ENCODE peak calls at places on chromosomes 12 and 14, in four cellular contexts. I, G, P and Z are unnamed samples.

GRCh38 chr12:10716704-10717315 is 6.3 kb downstream of the YBX3 start:
- DNase-seq in I (peak), G (peak), P (peak), Z (peak)

GRCh38 chr14:101791919-101792572 is 30.5 kb downstream of the PPP2R5C start:
- DNase-seq in I (no peak), G (peak), P (peak), Z (peak)

GRCh38 chr14:72553656-72554055 is 340.2 kb downstream of the DPF3 start:
- DNase-seq in I (no peak), G (peak), P (no peak), Z (no peak)

GRCh38 chr14:21498540-21499526 is 12.3 kb downstream of the METTL3 start:
- DNase-seq in I (no peak), G (peak), P (peak), Z (peak)

GRCh38 chr12:11545438-11546330 is 103.8 kb upstream of the ETV6 start:
- DNase-seq in I (no peak), G (peak), P (no peak), Z (no peak)

GRCh38 chr14:63478024-63478423 is 65.2 kb downstream of the PPP2R5E start:
- DNase-seq in I (no peak), G (no peak), P (no peak), Z (no peak)

GRCh38 chr14:79831198-79831890 is 380.0 kb downstream of the DIO2 start:
- DNase-seq in I (peak), G (peak), P (peak), Z (no peak)

GRCh38 chr14:80942158-80942738 is 710 bp upstream of the CEP128 start:
- DNase-seq in I (no peak), G (peak), P (no peak), Z (no peak)

GRCh38 chr12:14984036-14984435 is 11.2 kb downstream of the PDE6H start:
- DNase-seq in I (no peak), G (no peak), P (no peak), Z (no peak)

GRCh38 chr12:124475295-124476010 is 92.0 kb downstream of the NCOR2 start:
- DNase-seq in I (no peak), G (no peak), P (peak), Z (no peak)

GRCh38 chr14:81341405-81342180 is 58.5 kb downstream of the STON2 start:
- DNase-seq in I (peak), G (no peak), P (peak), Z (no peak)

GRCh38 chr14:81247271-81247766 is 26.6 kb upstream of the GTF2A1 start:
- DNase-seq in I (no peak), G (no peak), P (peak), Z (no peak)

GRCh38 chr14:66216763-66217162 is 269.4 kb upstream of the CCDC196 start:
- DNase-seq in I (no peak), G (no peak), P (no peak), Z (no peak)

GRCh38 chr12:102232446-102232845 is 34.8 kb upstream of the PMCH start:
- DNase-seq in I (peak), G (peak), P (peak), Z (no peak)

GRCh38 chr12:124497658-124498057 is 69.8 kb downstream of the NCOR2 start:
- DNase-seq in I (peak), G (peak), P (peak), Z (no peak)

GRCh38 chr12:131258396-131258795 is 304.7 kb downstream of the ADGRD1 start:
- DNase-seq in I (no peak), G (no peak), P (no peak), Z (no peak)

GRCh38 chr12:131261906-131262305 is 308.2 kb downstream of the ADGRD1 start:
- DNase-seq in I (no peak), G (no peak), P (no peak), Z (no peak)

GRCh38 chr12:131263626-131264025 is 309.9 kb downstream of the ADGRD1 start:
- DNase-seq in I (no peak), G (no peak), P (no peak), Z (no peak)

GRCh38 chr12:131260970-131261369 is 307.3 kb downstream of the ADGRD1 start:
- DNase-seq in I (no peak), G (no peak), P (no peak), Z (no peak)

GRCh38 chr12:131260251-131260905 is 306.7 kb downstream of the ADGRD1 start:
- DNase-seq in I (no peak), G (no peak), P (no peak), Z (no peak)
- H3K4me3 ChIP-seq in I (no peak), G (no peak), P (no peak), Z (no peak)

GRCh38 chr12:62933871-62934798 is 815 bp downstream of the PPM1H start:
- DNase-seq in I (peak), G (peak), P (peak), Z (no peak)
- TF ChIP-seq CTCF in I (no peak), G (no peak), P (no peak), Z (peak)

DNA sequence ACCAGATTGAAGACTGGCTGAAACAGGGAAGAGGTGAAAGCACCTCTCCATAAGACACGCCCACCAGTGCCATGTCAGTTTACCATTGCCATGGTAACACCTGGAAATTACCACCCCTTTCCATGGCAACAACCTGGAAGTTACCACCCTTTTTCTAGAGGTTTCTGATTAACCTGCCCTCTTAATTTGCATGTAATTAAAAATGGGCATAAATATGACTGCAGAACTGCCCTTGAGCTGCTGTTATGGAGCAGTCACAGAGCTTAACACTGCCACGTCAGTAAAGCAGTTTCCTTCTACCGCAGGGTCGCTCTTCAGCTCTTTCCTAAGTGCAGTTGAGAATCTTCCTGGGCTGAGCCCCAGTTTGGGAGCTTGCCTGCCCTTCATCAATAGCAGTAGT is 55.2 kb downstream of the RASSF3 start:
- DNase-seq in I (no peak), G (peak), P (no peak), Z (no peak)
- H3K4me3 ChIP-seq in I (peak), G (no peak), P (no peak), Z (peak)

GRCh38 chr12:104407922-104408321 is 48.8 kb upstream of the CHST11 start:
- DNase-seq in I (no peak), G (no peak), P (no peak), Z (no peak)
- TF ChIP-seq CTCF in I (no peak), G (no peak), P (no peak), Z (no peak)

GRCh38 chr14:69615471-69616407 is 4.3 kb downstream of the SUSD6 start:
- DNase-seq in I (peak), G (peak), P (peak), Z (no peak)
- H3K4me3 ChIP-seq in I (peak), G (no peak), P (peak), Z (no peak)

GRCh38 chr12:41190360-41190759 is 2.2 kb downstream of the PDZRN4 start:
- DNase-seq in I (no peak), G (peak), P (peak), Z (no peak)
- TF ChIP-seq CTCF in I (no peak), G (peak), P (peak), Z (peak)

GRCh38 chr14:35395283-35395682 is 9.3 kb downstream of the NFKBIA start:
- DNase-seq in I (no peak), G (no peak), P (no peak), Z (no peak)

GRCh38 chr14:35400707-35401421 is 3.7 kb downstream of the NFKBIA start:
- DNase-seq in I (no peak), G (peak), P (no peak), Z (no peak)

GRCh38 chr14:35399083-35399807 is 5.3 kb downstream of the NFKBIA start:
- DNase-seq in I (no peak), G (no peak), P (no peak), Z (no peak)

GRCh38 chr14:35401422-35401729 is 3.2 kb downstream of the NFKBIA start:
- DNase-seq in I (no peak), G (no peak), P (no peak), Z (no peak)

GRCh38 chr14:35398095-35398584 is 6.4 kb downstream of the NFKBIA start:
- DNase-seq in I (peak), G (peak), P (no peak), Z (peak)
- H3K4me3 ChIP-seq in I (no peak), G (no peak), P (no peak), Z (no peak)

GRCh38 chr12:27245039-27245438 is 953 bp downstream of the STK38L start:
- DNase-seq in I (no peak), G (peak), P (peak), Z (no peak)

GRCh38 chr12:27243006-27243405 is 1.1 kb upstream of the STK38L start:
- DNase-seq in I (no peak), G (no peak), P (no peak), Z (no peak)

GRCh38 chr12:27244680-27245005 is 557 bp downstream of the STK38L start:
- DNase-seq in I (no peak), G (peak), P (peak), Z (no peak)

GRCh38 chr12:27246141-27246540 is 2.1 kb downstream of the STK38L start:
- DNase-seq in I (no peak), G (no peak), P (no peak), Z (no peak)

DNA sequence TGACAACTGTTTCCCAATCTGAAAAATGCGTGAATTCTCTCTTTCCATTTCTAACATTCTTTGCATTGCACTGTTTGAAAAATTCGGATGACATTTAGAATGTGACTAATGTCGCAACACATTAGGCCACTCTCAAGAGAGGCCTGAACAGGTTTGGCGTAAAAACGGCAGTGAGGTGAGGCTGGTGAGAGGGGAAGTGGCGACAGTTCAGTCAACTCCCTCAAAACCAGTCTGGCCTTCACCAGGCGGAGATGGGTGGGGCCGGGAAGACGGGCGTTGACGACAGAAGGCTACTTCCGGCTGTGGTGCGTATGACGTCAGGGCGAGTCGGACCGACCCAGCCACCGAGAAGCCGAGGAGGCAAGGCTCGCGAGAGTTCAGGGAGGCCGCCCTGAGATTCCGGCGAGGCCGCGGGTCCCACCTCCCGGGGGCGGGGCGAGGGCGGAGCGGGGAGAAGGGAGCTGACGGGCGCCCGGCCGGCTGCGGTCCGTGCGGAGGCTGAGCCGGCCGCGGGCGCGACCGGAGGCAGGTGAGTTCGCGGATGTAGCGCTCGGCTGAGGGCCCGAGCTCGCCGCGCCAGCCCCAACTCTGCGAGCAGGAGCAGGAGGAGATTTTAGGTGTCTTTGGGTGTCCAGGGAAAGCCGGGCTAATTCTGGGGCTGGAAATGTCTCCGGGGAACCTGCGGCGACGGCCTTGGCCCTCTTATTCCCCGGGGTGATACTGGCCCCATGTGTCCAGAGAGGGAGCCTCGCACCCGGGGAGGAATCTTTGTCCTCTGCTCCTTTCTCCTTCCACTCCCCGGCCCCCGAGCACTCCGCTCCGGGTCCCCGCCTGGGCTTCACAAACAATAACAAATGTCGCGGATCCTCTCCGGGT is at the start of gene STK38L:
- DNase-seq in I (peak), G (peak), P (peak), Z (peak)
- TF ChIP-seq CTCF in I (peak), G (peak), P (peak), Z (peak)

DNA sequence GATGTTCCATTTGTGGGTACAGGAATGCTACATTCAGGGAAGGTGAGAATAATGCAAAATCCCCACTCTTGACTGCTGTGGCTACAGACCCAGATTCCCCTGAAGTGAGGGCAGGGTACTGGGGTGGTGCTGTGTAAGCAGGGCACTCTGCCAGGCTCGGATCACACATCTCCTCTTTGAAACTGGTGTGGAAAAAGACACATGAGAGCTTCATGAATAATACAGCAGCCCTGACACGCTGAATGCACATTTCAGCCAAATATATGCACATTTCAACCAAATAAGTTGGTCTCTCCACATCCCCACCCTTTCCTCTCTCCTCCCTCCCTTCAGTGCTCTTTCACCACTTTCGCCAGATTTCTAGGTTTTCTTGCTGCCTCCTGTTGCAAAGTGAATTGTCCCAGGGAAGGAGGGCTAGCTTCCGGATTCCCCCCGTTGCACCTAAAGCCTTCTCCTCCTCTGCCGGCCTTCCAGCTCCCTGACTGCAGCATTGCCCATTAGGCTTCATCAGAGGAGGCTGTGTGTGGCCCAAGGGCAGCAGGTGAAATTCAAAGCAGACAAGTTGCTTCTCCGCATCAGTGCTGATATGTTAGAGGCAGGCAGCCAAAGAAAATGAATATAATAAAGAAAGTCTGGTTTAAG is 118.2 kb upstream of the TMCC3 start:
- DNase-seq in I (no peak), G (no peak), P (no peak), Z (no peak)
- H3K4me3 ChIP-seq in I (no peak), G (no peak), P (no peak), Z (no peak)